ENCODE peak calls at places on chromosomes 2 and 18, in ten cellular contexts. G is tibial artery, H is lower lobe of right lung, Y is prostate gland, T is psoas muscle, Z is PC-3, E is osteoblast, F is astrocyte of the spinal cord, D is right lobe of liver, K is MM.1S. P is an unnamed sample.

GRCh38 chr2:165758276-165758675 is 35.8 kb downstream of the GALNT3 start:
- DNase-seq in K (no peak), H (no peak), T (no peak), Y (no peak), F (no peak), Z (peak), G (no peak), D (no peak), E (no peak), P (no peak)

GRCh38 chr18:57438669-57439616 is 3.8 kb downstream of the ONECUT2 start:
- DNase-seq in G (no peak), E (no peak), H (no peak), Z (no peak), K (no peak), T (no peak), F (no peak), D (no peak), Y (no peak), P (no peak)

GRCh38 chr18:54023471-54023870 is 201.0 kb downstream of the MBD2 start:
- DNase-seq in D (no peak), Z (peak), G (no peak), F (peak), H (no peak), K (no peak), E (peak), T (no peak), Y (no peak), P (no peak)

GRCh38 chr2:46971914-46972313 is 56.3 kb upstream of the MCFD2 start:
- DNase-seq in T (no peak), E (peak), D (no peak), G (no peak), F (no peak), K (no peak), Y (no peak), Z (no peak), H (no peak), P (no peak)

GRCh38 chr18:59718108-59719057 is 21.2 kb upstream of the CCBE1 start:
- DNase-seq in F (peak), Y (no peak), K (no peak), Z (peak), T (no peak), H (no peak), D (no peak), E (peak), G (no peak), P (no peak)

GRCh38 chr2:197024206-197024605 is 97.7 kb upstream of the PGAP1 start:
- DNase-seq in D (no peak), Y (no peak), G (no peak), F (no peak), H (no peak), K (no peak), Z (peak), E (peak), T (no peak), P (no peak)

GRCh38 chr2:25651066-25651465 is 22.3 kb downstream of the DTNB start:
- DNase-seq in E (no peak), H (no peak), Y (no peak), G (no peak), F (peak), T (no peak), D (no peak), K (no peak), Z (no peak), P (no peak)

GRCh38 chr2:12202301-12202700 is 455.9 kb downstream of the LPIN1 start:
- DNase-seq in H (no peak), K (no peak), E (no peak), Z (no peak), Y (no peak), T (no peak), F (peak), G (no peak), D (no peak), P (no peak)

GRCh38 chr2:239726091-239726591 is 299.0 kb downstream of the NDUFA10 start:
- DNase-seq in G (peak), F (no peak), Z (no peak), T (peak), Y (no peak), E (no peak), H (peak), K (no peak), D (no peak), P (no peak)

GRCh38 chr2:54524236-54524991 is 68.3 kb downstream of the SPTBN1 start:
- DNase-seq in Y (no peak), T (no peak), E (peak), K (peak), Z (peak), G (no peak), D (no peak), F (peak), H (no peak), P (peak)

GRCh38 chr2:234863043-234863934 is 88.5 kb upstream of the SH3BP4 start:
- DNase-seq in K (no peak), Y (peak), F (peak), D (peak), G (no peak), Z (peak), H (no peak), T (peak), E (peak), P (peak)

GRCh38 chr2:204645018-204645775 is 99.9 kb downstream of the PARD3B start:
- DNase-seq in H (no peak), K (no peak), E (no peak), Z (peak), D (no peak), T (no peak), Y (no peak), G (no peak), F (peak), P (no peak)

GRCh38 chr2:101328474-101329007 is 20.0 kb upstream of the RNF149 start:
- DNase-seq in F (peak), K (no peak), T (no peak), H (no peak), D (no peak), G (no peak), E (no peak), Z (peak), Y (no peak), P (no peak)

GRCh38 chr2:136305517-136306192 is 187.7 kb upstream of the CXCR4 start:
- DNase-seq in Y (no peak), D (no peak), H (no peak), F (no peak), K (peak), Z (no peak), E (no peak), T (no peak), G (no peak), P (no peak)

GRCh38 chr2:173432049-173432754 is 77.5 kb downstream of the CDCA7 start:
- DNase-seq in Z (peak), Y (no peak), T (no peak), F (peak), H (no peak), K (no peak), G (no peak), D (no peak), E (peak), P (no peak)

GRCh38 chr2:216987176-216987809 is 127.4 kb upstream of the TNP1 start:
- DNase-seq in Y (no peak), K (no peak), E (no peak), Z (no peak), F (no peak), G (peak), D (no peak), H (no peak), T (peak), P (no peak)

GRCh38 chr2:169767243-169767888 is 31.3 kb upstream of the SSB start:
- DNase-seq in F (peak), Z (peak), G (peak), Y (peak), E (peak), K (peak), T (peak), D (peak), H (no peak), P (no peak)

GRCh38 chr18:58603365-58604067 is 25.4 kb downstream of the ALPK2 start:
- DNase-seq in Y (no peak), Z (no peak), E (no peak), F (peak), D (no peak), H (no peak), K (no peak), T (no peak), G (no peak), P (no peak)

GRCh38 chr2:44360749-44361329 is 455 bp downstream of the PREPL start:
- DNase-seq in F (no peak), Z (peak), E (no peak), T (no peak), G (peak), K (no peak), D (no peak), Y (no peak), H (no peak), P (no peak)

GRCh38 chr2:71528221-71528620 is 74.9 kb downstream of the DYSF start:
- DNase-seq in F (no peak), T (no peak), E (no peak), G (no peak), Y (no peak), D (peak), K (no peak), H (no peak), Z (no peak), P (no peak)

GRCh38 chr2:176729706-176730569 is 460.7 kb downstream of the MTX2 start:
- DNase-seq in D (peak), G (peak), E (peak), K (no peak), Z (no peak), H (no peak), T (no peak), F (peak), Y (peak), P (peak)

GRCh38 chr2:200394045-200394444 is 87.6 kb downstream of the SPATS2L start:
- DNase-seq in E (no peak), T (no peak), K (no peak), Y (no peak), H (no peak), Z (no peak), F (no peak), D (no peak), G (no peak), P (no peak)

GRCh38 chr2:239288951-239289481 is 111.8 kb downstream of the HDAC4 start:
- DNase-seq in E (peak), G (peak), Z (no peak), T (peak), H (peak), Y (no peak), F (no peak), K (peak), D (no peak), P (no peak)

GRCh38 chr2:106841886-106842645 is 43.9 kb downstream of the ST6GAL2 start:
- DNase-seq in G (no peak), K (peak), H (no peak), T (no peak), E (peak), Z (no peak), Y (peak), D (no peak), F (no peak), P (no peak)

GRCh38 chr2:217158906-217159305 is 299.0 kb upstream of the TNP1 start:
- DNase-seq in T (no peak), Y (no peak), E (no peak), D (no peak), F (no peak), G (no peak), H (no peak), K (no peak), Z (no peak), P (no peak)

GRCh38 chr18:6414723-6415362 is at the start of gene L3MBTL4:
- DNase-seq in G (no peak), E (peak), T (peak), Y (peak), K (peak), F (peak), H (peak), Z (peak), D (peak), P (no peak)

GRCh38 chr2:83081835-83082522 is 1377.1 kb downstream of the SUCLG1 start:
- DNase-seq in G (no peak), D (no peak), Y (no peak), E (peak), F (peak), T (no peak), K (no peak), H (no peak), Z (peak), P (no peak)

GRCh38 chr2:238097988-238098853 is 1.9 kb upstream of the ESPNL start:
- DNase-seq in T (peak), Y (no peak), E (peak), G (no peak), K (peak), Z (peak), D (peak), F (peak), H (peak), P (no peak)

GRCh38 chr2:200614249-200614648 is 28.4 kb downstream of the AOX1 start:
- DNase-seq in G (no peak), H (no peak), E (no peak), F (no peak), D (no peak), T (no peak), Z (no peak), K (no peak), Y (no peak), P (no peak)

GRCh38 chr18:75687626-75688025 is 260.1 kb upstream of the SMIM21 start:
- DNase-seq in G (no peak), F (no peak), T (no peak), Z (peak), K (no peak), E (no peak), Y (no peak), D (no peak), H (no peak), P (no peak)

GRCh38 chr2:207317358-207317984 is 151.7 kb upstream of the KLF7 start:
- DNase-seq in K (no peak), Y (no peak), H (no peak), F (peak), E (no peak), Z (peak), D (no peak), T (no peak), G (no peak), P (no peak)

GRCh38 chr2:207321504-207321903 is 155.8 kb upstream of the KLF7 start:
- DNase-seq in G (no peak), Z (no peak), H (no peak), T (no peak), K (no peak), F (no peak), Y (no peak), E (no peak), D (no peak), P (no peak)

GRCh38 chr2:207318071-207318683 is 152.4 kb upstream of the KLF7 start:
- DNase-seq in E (no peak), D (no peak), K (no peak), Y (no peak), H (no peak), F (peak), Z (no peak), G (no peak), T (no peak), P (no peak)

GRCh38 chr2:207319321-207319720 is 153.6 kb upstream of the KLF7 start:
- DNase-seq in Y (no peak), E (no peak), H (no peak), T (no peak), G (peak), F (no peak), Z (no peak), D (no peak), K (no peak), P (no peak)

GRCh38 chr2:207320381-207321159 is 154.8 kb upstream of the KLF7 start:
- DNase-seq in D (no peak), H (no peak), Y (no peak), Z (no peak), G (no peak), T (no peak), E (no peak), F (no peak), K (no peak), P (no peak)
- TF ChIP-seq CTCF in D (no peak), H (no peak), Y (no peak), Z (peak), G (no peak), T (no peak), E (peak), F (peak), K (no peak), P (no peak)

DNA sequence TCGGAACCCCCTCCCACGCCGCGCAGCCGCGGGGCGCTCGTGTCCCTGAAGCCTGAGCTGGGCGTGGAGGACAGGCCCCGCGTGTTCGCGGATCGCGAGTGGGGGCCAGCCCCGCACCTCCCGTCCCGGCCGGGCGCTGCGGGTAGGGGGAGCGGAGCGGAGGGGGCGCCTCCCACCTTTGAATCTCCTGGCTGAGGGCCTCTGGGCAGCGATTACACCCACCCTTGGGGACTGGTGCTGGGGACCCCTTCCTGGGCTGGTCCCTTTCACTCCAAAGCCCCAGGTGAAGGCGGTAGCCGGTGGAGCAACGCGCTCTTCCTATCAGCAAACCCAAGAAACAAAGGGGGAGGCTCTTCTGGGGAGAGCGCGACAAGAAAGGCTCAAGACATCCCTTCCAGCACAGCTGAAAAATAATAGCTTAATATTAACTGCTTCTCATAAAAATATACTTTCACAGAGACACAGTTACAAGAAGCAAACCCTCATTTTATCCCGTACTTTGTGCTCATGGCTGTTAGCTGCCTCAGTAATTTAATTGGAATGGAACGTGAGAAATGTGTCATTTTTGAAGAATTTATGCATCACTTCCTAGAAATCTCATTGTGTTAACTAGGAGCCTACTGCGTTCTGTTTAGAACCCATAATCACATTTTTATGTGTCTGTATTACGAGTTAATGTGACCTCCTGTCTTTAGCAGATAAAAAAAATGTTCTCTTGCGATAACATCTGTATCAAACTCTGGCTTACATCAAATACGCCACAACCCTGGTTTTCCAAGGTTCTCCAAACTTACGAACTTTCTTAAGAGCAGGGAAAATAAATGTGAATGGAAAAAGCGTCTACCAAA is 11.7 kb upstream of the GBX2 start:
- DNase-seq in Z (peak), D (no peak), G (no peak), H (no peak), E (peak), Y (no peak), F (no peak), K (no peak), T (no peak), P (peak)
- H3K4me3 ChIP-seq in Z (peak), D (no peak), G (peak), H (no peak), E (peak), Y (no peak), F (peak), K (no peak), T (peak), P (peak)

GRCh38 chr2:170845343-170845742 is 28.7 kb downstream of the GAD1 start:
- DNase-seq in K (no peak), E (no peak), D (no peak), G (no peak), F (no peak), Y (no peak), Z (no peak), T (no peak), H (no peak), P (no peak)
- TF ChIP-seq CTCF in K (peak), E (peak), D (no peak), G (no peak), F (no peak), Y (no peak), Z (peak), T (no peak), H (no peak), P (peak)

GRCh38 chr2:80058562-80058961 is 246.0 kb downstream of the LRRTM1 start:
- DNase-seq in Y (no peak), F (no peak), T (no peak), G (no peak), H (no peak), E (no peak), K (no peak), D (no peak), Z (no peak), P (no peak)
- H3K4me3 ChIP-seq in Y (no peak), F (no peak), T (no peak), G (no peak), H (no peak), E (no peak), K (no peak), D (no peak), Z (no peak), P (no peak)

GRCh38 chr18:11828772-11829432 is 22.3 kb upstream of the CHMP1B start:
- DNase-seq in H (no peak), Z (no peak), K (no peak), T (no peak), Y (no peak), F (no peak), E (no peak), G (no peak), D (no peak), P (no peak)
- TF ChIP-seq CTCF in H (no peak), Z (no peak), K (no peak), T (no peak), Y (no peak), F (no peak), E (no peak), G (no peak), D (no peak), P (no peak)

P was measured in epithelial cell of proximal tubule.